ENCODE peak calls at places on chromosomes 16 and 17, in five cellular contexts. One of them, this sample, is unnamed. For H3K36me3, the result is how much of the 10 kb centered on the place peaks cover.

GRCh38 chr17:31549121-31549524 is 157.6 kb downstream of the RAB11FIP4 start:
- DNase-seq in CD8-positive, alpha-beta T cell: no peak
- DNase-seq in IMR-90: no peak
- DNase-seq in neural progenitor cell: no peak
- DNase-seq in CD8-positive, alpha-beta memory T cell: no peak
- DNase-seq in this sample: no peak

GRCh38 chr17:50364715-50365114 is 8.3 kb downstream of the MRPL27 start:
- DNase-seq in CD8-positive, alpha-beta T cell: no peak
- DNase-seq in IMR-90: peak
- DNase-seq in neural progenitor cell: peak
- DNase-seq in CD8-positive, alpha-beta memory T cell: no peak
- DNase-seq in this sample: no peak

GRCh38 chr17:57970706-57971105 is 15.5 kb upstream of the CUEDC1 start:
- DNase-seq in CD8-positive, alpha-beta T cell: no peak
- DNase-seq in IMR-90: peak
- DNase-seq in neural progenitor cell: no peak
- DNase-seq in CD8-positive, alpha-beta memory T cell: no peak
- DNase-seq in this sample: no peak

GRCh38 chr16:78504391-78504945 is 405.0 kb downstream of the WWOX start:
- DNase-seq in CD8-positive, alpha-beta T cell: no peak
- DNase-seq in IMR-90: no peak
- DNase-seq in neural progenitor cell: no peak
- DNase-seq in CD8-positive, alpha-beta memory T cell: no peak
- DNase-seq in this sample: no peak

GRCh38 chr17:32019228-32019627 is 12.0 kb downstream of the LRRC37B start:
- DNase-seq in CD8-positive, alpha-beta T cell: no peak
- DNase-seq in IMR-90: no peak
- DNase-seq in neural progenitor cell: no peak
- DNase-seq in CD8-positive, alpha-beta memory T cell: no peak
- DNase-seq in this sample: no peak

GRCh38 chr16:78596348-78596995 is 497.0 kb downstream of the WWOX start:
- DNase-seq in CD8-positive, alpha-beta T cell: no peak
- DNase-seq in IMR-90: no peak
- DNase-seq in neural progenitor cell: no peak
- DNase-seq in CD8-positive, alpha-beta memory T cell: no peak
- DNase-seq in this sample: no peak

GRCh38 chr17:20244671-20245070 is 222.7 kb downstream of the LGALS9B start:
- DNase-seq in CD8-positive, alpha-beta T cell: no peak
- DNase-seq in IMR-90: peak
- DNase-seq in neural progenitor cell: no peak
- DNase-seq in CD8-positive, alpha-beta memory T cell: no peak
- DNase-seq in this sample: no peak

GRCh38 chr17:42833771-42834422 is 700 bp downstream of the PSME3 start:
- DNase-seq in CD8-positive, alpha-beta T cell: no peak
- DNase-seq in IMR-90: no peak
- DNase-seq in neural progenitor cell: peak
- DNase-seq in CD8-positive, alpha-beta memory T cell: no peak
- DNase-seq in this sample: no peak

GRCh38 chr17:19346351-19347255 is 15.9 kb downstream of the B9D1 start:
- DNase-seq in CD8-positive, alpha-beta T cell: no peak
- DNase-seq in IMR-90: peak
- DNase-seq in neural progenitor cell: no peak
- DNase-seq in CD8-positive, alpha-beta memory T cell: no peak
- DNase-seq in this sample: peak

GRCh38 chr16:76900285-76901263 is 290.4 kb upstream of the MON1B start:
- DNase-seq in CD8-positive, alpha-beta T cell: no peak
- DNase-seq in IMR-90: no peak
- DNase-seq in neural progenitor cell: no peak
- DNase-seq in CD8-positive, alpha-beta memory T cell: no peak
- DNase-seq in this sample: no peak

GRCh38 chr16:12314786-12315185 is 338.3 kb downstream of the SNX29 start:
- DNase-seq in CD8-positive, alpha-beta T cell: no peak
- DNase-seq in IMR-90: no peak
- DNase-seq in neural progenitor cell: no peak
- DNase-seq in CD8-positive, alpha-beta memory T cell: no peak
- DNase-seq in this sample: no peak

GRCh38 chr17:19003966-19004600 is 481 bp downstream of the FAM83G start:
- DNase-seq in CD8-positive, alpha-beta T cell: no peak
- DNase-seq in IMR-90: peak
- DNase-seq in neural progenitor cell: peak
- DNase-seq in CD8-positive, alpha-beta memory T cell: peak
- DNase-seq in this sample: no peak

GRCh38 chr16:55328611-55329569 is 4.9 kb downstream of the IRX6 start:
- DNase-seq in CD8-positive, alpha-beta T cell: no peak
- DNase-seq in IMR-90: no peak
- DNase-seq in neural progenitor cell: peak
- DNase-seq in CD8-positive, alpha-beta memory T cell: no peak
- DNase-seq in this sample: no peak

GRCh38 chr17:56908061-56908542 is 5.7 kb downstream of the TRIM25 start:
- DNase-seq in CD8-positive, alpha-beta T cell: peak
- DNase-seq in IMR-90: no peak
- DNase-seq in neural progenitor cell: no peak
- DNase-seq in CD8-positive, alpha-beta memory T cell: no peak
- DNase-seq in this sample: no peak

GRCh38 chr16:72832640-72833039 is 215.3 kb downstream of the ZFHX3 start:
- DNase-seq in CD8-positive, alpha-beta T cell: peak
- DNase-seq in IMR-90: peak
- DNase-seq in neural progenitor cell: peak
- DNase-seq in CD8-positive, alpha-beta memory T cell: peak
- DNase-seq in this sample: peak

GRCh38 chr16:27237229-27238015 is 31.1 kb downstream of the NSMCE1 start:
- DNase-seq in CD8-positive, alpha-beta T cell: peak
- DNase-seq in IMR-90: no peak
- DNase-seq in neural progenitor cell: peak
- DNase-seq in CD8-positive, alpha-beta memory T cell: peak
- DNase-seq in this sample: peak

GRCh38 chr16:23069844-23070243 is 79.4 kb downstream of the USP31 start:
- DNase-seq in CD8-positive, alpha-beta T cell: no peak
- DNase-seq in IMR-90: no peak
- DNase-seq in neural progenitor cell: no peak
- DNase-seq in CD8-positive, alpha-beta memory T cell: no peak
- DNase-seq in this sample: no peak
- H3K36me3 ChIP-seq in CD8-positive, alpha-beta T cell: under half
- H3K36me3 ChIP-seq in IMR-90: under half
- H3K36me3 ChIP-seq in neural progenitor cell: under half
- H3K36me3 ChIP-seq in CD8-positive, alpha-beta memory T cell: under half
- H3K36me3 ChIP-seq in this sample: under half

GRCh38 chr16:75075688-75076268 is 40.8 kb downstream of the LDHD start:
- DNase-seq in CD8-positive, alpha-beta T cell: no peak
- DNase-seq in IMR-90: no peak
- DNase-seq in neural progenitor cell: no peak
- DNase-seq in CD8-positive, alpha-beta memory T cell: no peak
- DNase-seq in this sample: no peak
- H3K27ac ChIP-seq in CD8-positive, alpha-beta T cell: no peak
- H3K27ac ChIP-seq in IMR-90: no peak
- H3K27ac ChIP-seq in neural progenitor cell: no peak
- H3K27ac ChIP-seq in CD8-positive, alpha-beta memory T cell: peak
- H3K27ac ChIP-seq in this sample: no peak

DNA sequence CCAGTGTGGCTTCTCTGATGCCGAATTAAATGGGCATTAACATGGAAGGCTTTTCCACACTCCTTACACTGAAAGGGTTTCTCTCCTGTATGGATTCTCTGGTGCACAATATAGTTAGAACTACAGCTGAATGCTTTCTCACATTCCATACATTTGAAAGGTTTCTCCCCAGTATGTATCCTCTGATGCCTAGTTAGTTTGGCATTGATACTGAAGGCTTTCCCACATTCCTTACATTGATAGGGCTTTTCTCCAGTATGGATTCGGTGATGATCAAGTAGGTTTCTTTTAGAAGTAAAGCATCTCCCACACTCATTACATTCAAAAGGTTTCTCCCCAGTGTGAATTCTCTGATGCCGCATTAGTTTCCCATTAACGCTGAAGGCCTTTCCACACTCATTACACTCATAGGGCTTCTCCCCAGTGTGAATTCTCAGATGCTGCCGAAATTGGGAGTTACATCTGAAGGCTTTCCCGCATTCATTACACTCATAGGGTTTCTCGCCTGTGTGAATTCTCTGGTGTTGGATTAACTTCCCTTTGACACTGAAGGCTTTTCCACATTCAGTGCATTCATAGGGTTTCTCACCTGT is 6.5 kb upstream of the TLE7 start:
- DNase-seq in CD8-positive, alpha-beta T cell: no peak
- DNase-seq in IMR-90: no peak
- DNase-seq in neural progenitor cell: no peak
- DNase-seq in CD8-positive, alpha-beta memory T cell: no peak
- DNase-seq in this sample: no peak
- H3K36me3 ChIP-seq in CD8-positive, alpha-beta T cell: under half
- H3K36me3 ChIP-seq in IMR-90: under half
- H3K36me3 ChIP-seq in neural progenitor cell: under half
- H3K36me3 ChIP-seq in CD8-positive, alpha-beta memory T cell: half or more
- H3K36me3 ChIP-seq in this sample: under half

DNA sequence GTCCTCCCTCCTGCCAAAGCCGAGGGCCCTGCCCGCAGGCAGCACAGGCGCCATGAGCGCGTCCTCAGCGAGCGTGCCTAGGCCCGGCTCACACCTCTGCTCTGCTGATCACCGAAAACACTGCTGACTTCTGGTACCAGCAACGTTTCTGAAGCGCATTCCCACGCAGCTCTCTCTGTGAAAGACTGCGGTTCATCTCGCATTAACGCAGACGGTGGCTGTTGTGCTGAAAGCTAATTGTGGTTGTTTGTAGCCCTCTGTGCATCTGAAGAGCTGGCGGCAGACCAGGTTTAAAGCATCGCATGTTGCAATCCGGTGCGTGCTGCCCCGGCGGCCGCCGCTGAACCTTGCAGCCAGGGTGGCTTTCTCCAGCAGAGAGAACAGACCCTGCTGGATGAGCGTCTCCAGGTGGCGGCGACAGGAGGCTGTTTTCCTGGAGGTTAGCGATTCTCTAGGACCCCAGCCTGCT is 49.9 kb upstream of the CHMP6 start:
- DNase-seq in CD8-positive, alpha-beta T cell: no peak
- DNase-seq in IMR-90: peak
- DNase-seq in neural progenitor cell: no peak
- DNase-seq in CD8-positive, alpha-beta memory T cell: no peak
- DNase-seq in this sample: no peak
- H3K27ac ChIP-seq in CD8-positive, alpha-beta T cell: no peak
- H3K27ac ChIP-seq in IMR-90: peak
- H3K27ac ChIP-seq in neural progenitor cell: no peak
- H3K27ac ChIP-seq in CD8-positive, alpha-beta memory T cell: no peak
- H3K27ac ChIP-seq in this sample: no peak